ENCODE peak calls at places on chromosomes 6 and 20, in five cellular contexts. One of them, this sample, is unnamed.

GRCh38 chr6:64085126-64085525 is 449.5 kb downstream of the PHF3 start:
- DNase-seq in dorsolateral prefrontal cortex: no peak
- DNase-seq in neural progenitor cell: no peak
- DNase-seq in GM23338: no peak
- DNase-seq in heart right ventricle: no peak
- DNase-seq in this sample: no peak

GRCh38 chr20:37319120-37319717 is 26.7 kb upstream of the SRC start:
- DNase-seq in dorsolateral prefrontal cortex: no peak
- DNase-seq in neural progenitor cell: peak; percentile 73
- DNase-seq in GM23338: peak; percentile 72
- DNase-seq in heart right ventricle: no peak
- DNase-seq in this sample: no peak

GRCh38 chr6:170031096-170031471 is 259.8 kb downstream of the DLL1 start:
- DNase-seq in dorsolateral prefrontal cortex: peak; percentile 20
- DNase-seq in neural progenitor cell: no peak
- DNase-seq in GM23338: no peak
- DNase-seq in heart right ventricle: no peak
- DNase-seq in this sample: no peak

GRCh38 chr6:40721252-40721936 is 134.2 kb upstream of the LRFN2 start:
- DNase-seq in dorsolateral prefrontal cortex: no peak
- DNase-seq in neural progenitor cell: peak; percentile 26
- DNase-seq in GM23338: no peak
- DNase-seq in heart right ventricle: no peak
- DNase-seq in this sample: no peak

GRCh38 chr20:32839227-32839981 is 19.3 kb upstream of the EFCAB8 start:
- DNase-seq in dorsolateral prefrontal cortex: no peak
- DNase-seq in neural progenitor cell: no peak
- DNase-seq in GM23338: no peak
- DNase-seq in heart right ventricle: no peak
- DNase-seq in this sample: no peak

GRCh38 chr6:52422156-52422555 is 2.0 kb downstream of the EFHC1 start:
- DNase-seq in dorsolateral prefrontal cortex: no peak
- DNase-seq in neural progenitor cell: no peak
- DNase-seq in GM23338: no peak
- DNase-seq in heart right ventricle: no peak
- DNase-seq in this sample: no peak

GRCh38 chr20:24027229-24027628 is 38.6 kb upstream of the GGTLC1 start:
- DNase-seq in dorsolateral prefrontal cortex: no peak
- DNase-seq in neural progenitor cell: no peak
- DNase-seq in GM23338: no peak
- DNase-seq in heart right ventricle: peak; percentile 34
- DNase-seq in this sample: peak; percentile 44

GRCh38 chr20:41738584-41739193 is 120.5 kb upstream of the CHD6 start:
- DNase-seq in dorsolateral prefrontal cortex: peak; percentile 69
- DNase-seq in neural progenitor cell: peak; percentile 77
- DNase-seq in GM23338: peak; percentile 80
- DNase-seq in heart right ventricle: peak; percentile 38
- DNase-seq in this sample: peak; percentile 38

GRCh38 chr6:107070686-107071085 is 42.7 kb downstream of the MTRES1 start:
- DNase-seq in dorsolateral prefrontal cortex: no peak
- DNase-seq in neural progenitor cell: no peak
- DNase-seq in GM23338: no peak
- DNase-seq in heart right ventricle: no peak
- DNase-seq in this sample: no peak

GRCh38 chr6:129635396-129636164 is 74.4 kb downstream of the ARHGAP18 start:
- DNase-seq in dorsolateral prefrontal cortex: no peak
- DNase-seq in neural progenitor cell: no peak
- DNase-seq in GM23338: no peak
- DNase-seq in heart right ventricle: no peak
- DNase-seq in this sample: no peak

GRCh38 chr6:16730720-16731502 is 30.3 kb downstream of the ATXN1 start:
- DNase-seq in dorsolateral prefrontal cortex: no peak
- DNase-seq in neural progenitor cell: no peak
- DNase-seq in GM23338: no peak
- DNase-seq in heart right ventricle: no peak
- DNase-seq in this sample: no peak

GRCh38 chr6:109308018-109308492 is 74.2 kb downstream of the CD164 start:
- DNase-seq in dorsolateral prefrontal cortex: no peak
- DNase-seq in neural progenitor cell: no peak
- DNase-seq in GM23338: no peak
- DNase-seq in heart right ventricle: no peak
- DNase-seq in this sample: peak; percentile 52

GRCh38 chr6:53857318-53858094 is 62.7 kb downstream of the LRRC1 start:
- DNase-seq in dorsolateral prefrontal cortex: no peak
- DNase-seq in neural progenitor cell: no peak
- DNase-seq in GM23338: no peak
- DNase-seq in heart right ventricle: no peak
- DNase-seq in this sample: no peak

GRCh38 chr20:13700761-13701160 is 62.0 kb upstream of the TASP1 start:
- DNase-seq in dorsolateral prefrontal cortex: no peak
- DNase-seq in neural progenitor cell: no peak
- DNase-seq in GM23338: no peak
- DNase-seq in heart right ventricle: no peak
- DNase-seq in this sample: no peak

GRCh38 chr6:72819609-72820008 is 197.7 kb downstream of the KCNQ5 start:
- DNase-seq in dorsolateral prefrontal cortex: no peak
- DNase-seq in neural progenitor cell: no peak
- DNase-seq in GM23338: no peak
- DNase-seq in heart right ventricle: no peak
- DNase-seq in this sample: no peak

GRCh38 chr20:14732996-14733395 is 395.6 kb upstream of the FLRT3 start:
- DNase-seq in dorsolateral prefrontal cortex: no peak
- DNase-seq in neural progenitor cell: no peak
- DNase-seq in GM23338: no peak
- DNase-seq in heart right ventricle: no peak
- DNase-seq in this sample: no peak

GRCh38 chr6:71393471-71393870 is 104.9 kb downstream of the OGFRL1 start:
- DNase-seq in dorsolateral prefrontal cortex: no peak
- DNase-seq in neural progenitor cell: no peak
- DNase-seq in GM23338: no peak
- DNase-seq in heart right ventricle: no peak
- DNase-seq in this sample: no peak

GRCh38 chr6:22227824-22228610 is 68.8 kb downstream of the PRL start:
- DNase-seq in dorsolateral prefrontal cortex: no peak
- DNase-seq in neural progenitor cell: no peak
- DNase-seq in GM23338: no peak
- DNase-seq in heart right ventricle: no peak
- DNase-seq in this sample: no peak

GRCh38 chr6:165662671-165663282 is at the start of gene PDE10A:
- DNase-seq in dorsolateral prefrontal cortex: no peak
- DNase-seq in neural progenitor cell: peak; percentile 86
- DNase-seq in GM23338: peak; percentile 63
- DNase-seq in heart right ventricle: peak; percentile 79
- DNase-seq in this sample: peak; percentile 30

GRCh38 chr6:25025248-25025918 is 89.6 kb upstream of the RIPOR2 start:
- DNase-seq in dorsolateral prefrontal cortex: no peak
- DNase-seq in neural progenitor cell: no peak
- DNase-seq in GM23338: no peak
- DNase-seq in heart right ventricle: no peak
- DNase-seq in this sample: no peak

GRCh38 chr6:139531148-139531547 is 156.7 kb upstream of the CITED2 start:
- DNase-seq in dorsolateral prefrontal cortex: no peak
- DNase-seq in neural progenitor cell: no peak
- DNase-seq in GM23338: no peak
- DNase-seq in heart right ventricle: no peak
- DNase-seq in this sample: no peak

GRCh38 chr6:150915868-150916267 is 50.4 kb downstream of the MTHFD1L start:
- DNase-seq in dorsolateral prefrontal cortex: no peak
- DNase-seq in neural progenitor cell: no peak
- DNase-seq in GM23338: no peak
- DNase-seq in heart right ventricle: no peak
- DNase-seq in this sample: no peak

GRCh38 chr20:18514127-18514526 is 6.4 kb downstream of the SEC23B start:
- DNase-seq in dorsolateral prefrontal cortex: no peak
- DNase-seq in neural progenitor cell: no peak
- DNase-seq in GM23338: no peak
- DNase-seq in heart right ventricle: no peak
- DNase-seq in this sample: no peak
- H3K27ac ChIP-seq in dorsolateral prefrontal cortex: no peak overlapping the region
- H3K27ac ChIP-seq in neural progenitor cell: no peak overlapping the region
- H3K27ac ChIP-seq in GM23338: no peak overlapping the region
- H3K27ac ChIP-seq in heart right ventricle: no peak overlapping the region
- H3K27ac ChIP-seq in this sample: no peak overlapping the region

DNA sequence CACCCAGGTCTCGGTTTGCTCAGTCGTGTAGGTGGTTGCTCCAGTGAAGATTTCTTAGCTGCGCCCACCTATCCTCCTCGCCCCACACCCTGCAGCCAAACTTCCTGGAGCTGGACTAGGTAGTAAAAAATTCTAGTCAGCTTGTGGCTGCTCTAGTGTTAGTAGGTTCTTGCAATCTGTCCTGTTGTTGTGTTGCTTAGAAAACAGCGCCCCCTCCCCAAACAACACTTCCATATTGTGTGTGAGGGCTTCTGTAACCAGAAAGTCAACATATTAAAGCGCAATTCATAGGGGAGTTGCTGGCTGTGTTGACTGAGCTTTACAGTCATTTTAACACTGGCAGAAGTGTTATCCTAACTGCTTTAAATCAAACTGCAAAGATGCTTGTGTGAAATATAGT is 122.4 kb downstream of the ARID1B start:
- DNase-seq in dorsolateral prefrontal cortex: no peak
- DNase-seq in neural progenitor cell: no peak
- DNase-seq in GM23338: peak; percentile 53
- DNase-seq in heart right ventricle: no peak
- DNase-seq in this sample: no peak
- TF ChIP-seq CTCF in dorsolateral prefrontal cortex: no peak
- TF ChIP-seq CTCF in neural progenitor cell: peak; percentile 28
- TF ChIP-seq CTCF in GM23338: peak; percentile 51
- TF ChIP-seq CTCF in heart right ventricle: no peak
- TF ChIP-seq CTCF in this sample: no peak

GRCh38 chr6:33584700-33585402 is 4.8 kb upstream of the BAK1 start:
- DNase-seq in dorsolateral prefrontal cortex: no peak
- DNase-seq in neural progenitor cell: no peak
- DNase-seq in GM23338: no peak
- DNase-seq in heart right ventricle: no peak
- DNase-seq in this sample: no peak

GRCh38 chr6:33586108-33586640 is 6.1 kb upstream of the BAK1 start:
- DNase-seq in dorsolateral prefrontal cortex: no peak
- DNase-seq in neural progenitor cell: no peak
- DNase-seq in GM23338: no peak
- DNase-seq in heart right ventricle: no peak
- DNase-seq in this sample: no peak

GRCh38 chr6:33587529-33588215 is 7.6 kb upstream of the BAK1 start:
- DNase-seq in dorsolateral prefrontal cortex: no peak
- DNase-seq in neural progenitor cell: no peak
- DNase-seq in GM23338: no peak
- DNase-seq in heart right ventricle: no peak
- DNase-seq in this sample: no peak

GRCh38 chr6:33583591-33584155 is 3.6 kb upstream of the BAK1 start:
- DNase-seq in dorsolateral prefrontal cortex: no peak
- DNase-seq in neural progenitor cell: peak; percentile 46
- DNase-seq in GM23338: peak; percentile 80
- DNase-seq in heart right ventricle: no peak
- DNase-seq in this sample: no peak

DNA sequence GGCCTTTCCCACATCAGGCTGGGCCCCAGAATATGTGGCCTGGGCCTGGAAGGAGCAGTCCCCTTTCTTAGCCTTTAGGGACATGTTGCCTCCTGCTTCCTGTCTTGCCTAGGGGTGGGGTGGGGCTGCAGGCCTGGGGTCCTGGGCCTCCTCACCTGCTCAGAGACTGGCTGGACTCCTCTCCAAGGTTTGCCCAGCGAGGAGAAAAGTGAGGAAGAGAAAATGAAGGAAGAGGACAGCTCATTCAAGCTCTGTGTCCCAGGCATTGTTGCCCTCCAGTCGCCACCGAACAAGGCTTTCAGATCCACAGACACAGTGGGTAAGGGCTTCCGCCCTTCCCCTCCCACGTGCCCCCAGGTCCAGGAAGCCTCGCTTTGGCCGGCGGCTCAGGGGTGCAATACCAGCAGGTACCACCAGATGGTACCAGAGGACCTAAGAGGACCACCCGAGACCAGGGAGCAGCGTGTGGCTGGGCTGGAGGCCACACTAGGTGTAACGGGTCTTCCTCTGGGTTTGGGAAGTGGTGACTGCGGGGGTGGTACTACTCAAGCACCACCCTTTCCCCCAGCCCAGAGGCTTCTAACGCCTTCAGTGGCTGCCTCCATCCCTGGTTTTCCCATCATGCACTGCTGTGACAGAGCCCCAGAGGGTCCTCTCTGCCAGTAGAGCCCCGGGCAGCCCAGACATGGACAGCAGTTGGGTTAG is 5.5 kb upstream of the BAK1 start:
- DNase-seq in dorsolateral prefrontal cortex: peak; percentile 72
- DNase-seq in neural progenitor cell: peak; percentile 77
- DNase-seq in GM23338: peak; percentile 87
- DNase-seq in heart right ventricle: peak; percentile 84
- DNase-seq in this sample: peak; percentile 91
- H3K27ac ChIP-seq in dorsolateral prefrontal cortex: no peak overlapping the region
- H3K27ac ChIP-seq in neural progenitor cell: no peak overlapping the region
- H3K27ac ChIP-seq in GM23338: no peak overlapping the region
- H3K27ac ChIP-seq in heart right ventricle: peak overlapping the region; percentile 2
- H3K27ac ChIP-seq in this sample: peak overlapping the region; percentile 55

DNA sequence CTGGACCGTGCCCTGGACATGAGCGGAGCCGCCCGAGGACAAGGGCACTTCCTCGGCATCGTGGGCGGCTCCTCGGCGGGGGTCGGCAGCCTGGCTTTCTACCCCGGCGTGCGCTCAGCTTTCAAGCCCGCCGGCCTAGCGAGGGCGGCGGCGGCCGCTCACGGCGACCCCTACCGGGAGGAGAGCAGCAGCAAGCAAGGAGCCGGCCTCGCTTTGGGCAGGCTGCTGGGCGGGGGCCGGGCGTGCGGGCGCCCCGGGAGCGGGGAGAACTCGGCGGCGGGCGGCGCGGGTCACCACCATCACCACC is 6.7 kb downstream of the PRDM13 start:
- DNase-seq in dorsolateral prefrontal cortex: no peak
- DNase-seq in neural progenitor cell: peak; percentile 89
- DNase-seq in GM23338: peak; percentile 81
- DNase-seq in heart right ventricle: peak; percentile 34
- DNase-seq in this sample: no peak
- TF ChIP-seq CTCF in dorsolateral prefrontal cortex: no peak
- TF ChIP-seq CTCF in neural progenitor cell: peak; percentile 67
- TF ChIP-seq CTCF in GM23338: peak; percentile 34
- TF ChIP-seq CTCF in heart right ventricle: peak; percentile 61
- TF ChIP-seq CTCF in this sample: peak; percentile 44

DNA sequence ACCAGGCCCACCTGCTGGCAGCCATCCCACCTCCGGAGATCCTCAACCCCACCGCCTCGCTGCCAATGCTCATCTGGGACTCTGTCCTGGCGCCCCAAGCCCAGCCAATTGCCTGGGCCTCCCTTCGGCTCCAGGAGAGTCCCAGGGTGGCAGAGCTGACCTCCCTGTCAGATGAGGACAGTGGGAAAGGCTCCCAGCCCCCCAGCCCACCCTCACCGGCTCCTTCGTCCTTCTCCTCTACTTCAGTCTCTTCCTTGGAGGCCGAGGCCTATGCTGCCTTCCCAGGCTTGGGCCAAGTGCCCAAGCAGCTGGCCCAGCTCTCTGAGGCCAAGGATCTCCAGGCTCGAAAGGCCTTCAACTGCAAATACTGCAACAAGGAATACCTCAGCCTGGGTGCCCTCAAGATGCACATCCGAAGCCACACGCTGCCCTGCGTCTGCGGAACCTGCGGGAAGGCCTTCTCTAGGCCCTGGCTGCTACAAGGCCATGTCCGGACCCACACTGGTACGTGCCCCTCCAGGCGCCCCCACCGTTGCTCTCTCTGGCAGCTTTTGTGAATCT is 1.1 kb downstream of the SNAI1 start:
- DNase-seq in dorsolateral prefrontal cortex: no peak
- DNase-seq in neural progenitor cell: no peak
- DNase-seq in GM23338: no peak
- DNase-seq in heart right ventricle: peak; percentile 38
- DNase-seq in this sample: no peak
- H3K27ac ChIP-seq in dorsolateral prefrontal cortex: no peak overlapping the region
- H3K27ac ChIP-seq in neural progenitor cell: no peak overlapping the region
- H3K27ac ChIP-seq in GM23338: no peak overlapping the region
- H3K27ac ChIP-seq in heart right ventricle: peak overlapping the region; percentile 80
- H3K27ac ChIP-seq in this sample: peak overlapping the region; percentile 95

GRCh38 chr6:159169193-159169555 is at the start of gene FNDC1:
- DNase-seq in dorsolateral prefrontal cortex: no peak
- DNase-seq in neural progenitor cell: peak; percentile 84
- DNase-seq in GM23338: peak; percentile 75
- DNase-seq in heart right ventricle: peak; percentile 47
- DNase-seq in this sample: no peak
- TF ChIP-seq CTCF in dorsolateral prefrontal cortex: no peak
- TF ChIP-seq CTCF in neural progenitor cell: peak; percentile 18
- TF ChIP-seq CTCF in GM23338: no peak
- TF ChIP-seq CTCF in heart right ventricle: peak; percentile 32
- TF ChIP-seq CTCF in this sample: peak; percentile 55

This sample was measured in tibial nerve.